ENCODE peak calls at places on chromosome 19, in eight cellular contexts. P, H, O, X, Y, W, E and R are unnamed samples.

GRCh38 chr19:6761053-6761676 is 6.1 kb downstream of the SH2D3A start:
- DNase-seq in P (no peak), H (peak), O (no peak), X (no peak), Y (no peak), W (no peak), E (no peak), R (no peak)

GRCh38 chr19:38073806-38074685 is 150.0 kb downstream of the DPF1 start:
- DNase-seq in P (no peak), H (no peak), O (no peak), X (no peak), Y (no peak), W (no peak), E (no peak), R (no peak)

GRCh38 chr19:39351537-39352037 is 9.4 kb downstream of the SAMD4B start:
- DNase-seq in P (no peak), H (no peak), O (no peak), X (no peak), Y (no peak), W (no peak), E (no peak), R (no peak)

GRCh38 chr19:13428352-13428751 is 77.9 kb downstream of the CACNA1A start:
- DNase-seq in P (no peak), H (no peak), O (no peak), X (no peak), Y (peak), W (no peak), E (peak), R (peak)

GRCh38 chr19:1102407-1103106 is 1.2 kb upstream of the GPX4 start:
- DNase-seq in P (no peak), H (no peak), O (no peak), X (peak), Y (peak), W (no peak), E (peak), R (no peak)

GRCh38 chr19:45245334-45245787 is at the start of gene EXOC3L2:
- DNase-seq in P (no peak), H (no peak), O (peak), X (no peak), Y (no peak), W (no peak), E (no peak), R (no peak)

GRCh38 chr19:7751157-7751783 is 3.9 kb upstream of the CD209 start:
- DNase-seq in P (peak), H (no peak), O (no peak), X (no peak), Y (no peak), W (no peak), E (no peak), R (no peak)

GRCh38 chr19:48907671-48908070 is 7.6 kb downstream of the NUCB1 start:
- DNase-seq in P (no peak), H (no peak), O (no peak), X (no peak), Y (no peak), W (no peak), E (no peak), R (no peak)

GRCh38 chr19:1310853-1311180 is 25.1 kb downstream of the EFNA2 start:
- DNase-seq in P (no peak), H (no peak), O (no peak), X (no peak), Y (no peak), W (no peak), E (no peak), R (no peak)

GRCh38 chr19:8265872-8266271 is 42.3 kb downstream of the CD320 start:
- DNase-seq in P (no peak), H (no peak), O (no peak), X (no peak), Y (no peak), W (no peak), E (no peak), R (no peak)

GRCh38 chr19:42850981-42851717 is 28.4 kb downstream of the PSG1 start:
- DNase-seq in P (no peak), H (peak), O (peak), X (no peak), Y (no peak), W (peak), E (peak), R (no peak)

GRCh38 chr19:22595422-22595821 is 38.7 kb upstream of the ZNF492 start:
- DNase-seq in P (no peak), H (no peak), O (no peak), X (no peak), Y (no peak), W (no peak), E (no peak), R (no peak)

GRCh38 chr19:48636859-48637448 is at the start of gene DBP:
- DNase-seq in P (no peak), H (peak), O (peak), X (no peak), Y (no peak), W (peak), E (no peak), R (peak)

GRCh38 chr19:45419895-45420294 is 3.8 kb downstream of the ERCC1 start:
- DNase-seq in P (no peak), H (no peak), O (no peak), X (no peak), Y (no peak), W (no peak), E (no peak), R (no peak)

GRCh38 chr19:1133471-1133929 is 29.7 kb downstream of the GPX4 start:
- DNase-seq in P (peak), H (peak), O (no peak), X (no peak), Y (no peak), W (no peak), E (no peak), R (no peak)

GRCh38 chr19:6608950-6609349 is 18.0 kb upstream of the CD70 start:
- DNase-seq in P (no peak), H (no peak), O (no peak), X (no peak), Y (no peak), W (no peak), E (no peak), R (no peak)

GRCh38 chr19:2154587-2155075 is 3.3 kb upstream of the AP3D1 start:
- DNase-seq in P (no peak), H (no peak), O (no peak), X (no peak), Y (no peak), W (no peak), E (peak), R (no peak)

GRCh38 chr19:44808463-44809371 is at the start of gene BCAM:
- DNase-seq in P (no peak), H (peak), O (peak), X (peak), Y (peak), W (peak), E (peak), R (no peak)

GRCh38 chr19:39416152-39416551 is 3.7 kb downstream of the PLEKHG2 start:
- DNase-seq in P (no peak), H (no peak), O (no peak), X (no peak), Y (no peak), W (no peak), E (no peak), R (no peak)

GRCh38 chr19:43544077-43544476 is 11.1 kb downstream of the ZNF575 start:
- DNase-seq in P (no peak), H (no peak), O (no peak), X (no peak), Y (no peak), W (no peak), E (no peak), R (no peak)

GRCh38 chr19:45798995-45799517 is 6.4 kb upstream of the DMWD start:
- DNase-seq in P (peak), H (peak), O (peak), X (peak), Y (peak), W (peak), E (peak), R (peak)

DNA sequence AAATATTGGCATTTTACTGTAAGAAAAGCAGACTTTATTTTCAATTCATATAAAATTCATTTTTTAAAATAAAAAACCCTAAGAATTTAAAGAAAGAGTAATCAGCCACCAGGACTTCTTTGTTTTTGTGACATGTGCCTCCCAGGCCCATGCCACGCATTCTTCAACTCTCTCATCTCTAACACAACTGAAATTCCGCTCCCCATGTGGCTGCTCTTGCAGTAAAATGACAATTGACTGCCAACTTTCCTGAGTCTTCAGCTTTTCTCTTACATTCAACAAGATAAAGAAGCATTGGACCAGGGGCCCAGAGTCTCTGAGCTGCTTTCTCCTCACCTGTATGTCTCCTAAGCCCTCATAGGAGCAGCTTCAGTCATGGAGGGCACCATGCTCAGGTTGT is 372.1 kb downstream of the UQCRFS1 start:
- DNase-seq in P (no peak), H (no peak), O (no peak), X (no peak), Y (no peak), W (no peak), E (no peak), R (no peak)
- H3K27ac ChIP-seq in P (no peak), H (no peak), O (no peak), X (no peak), Y (no peak), W (no peak), E (no peak), R (no peak)

GRCh38 chr19:3880471-3881271 is at the start of gene ATCAY:
- DNase-seq in P (no peak), H (no peak), O (no peak), X (no peak), Y (no peak), W (no peak), E (no peak), R (peak)
- H3K4me3 ChIP-seq in P (no peak), H (no peak), O (no peak), X (no peak), Y (no peak), W (no peak), E (no peak), R (peak)

DNA sequence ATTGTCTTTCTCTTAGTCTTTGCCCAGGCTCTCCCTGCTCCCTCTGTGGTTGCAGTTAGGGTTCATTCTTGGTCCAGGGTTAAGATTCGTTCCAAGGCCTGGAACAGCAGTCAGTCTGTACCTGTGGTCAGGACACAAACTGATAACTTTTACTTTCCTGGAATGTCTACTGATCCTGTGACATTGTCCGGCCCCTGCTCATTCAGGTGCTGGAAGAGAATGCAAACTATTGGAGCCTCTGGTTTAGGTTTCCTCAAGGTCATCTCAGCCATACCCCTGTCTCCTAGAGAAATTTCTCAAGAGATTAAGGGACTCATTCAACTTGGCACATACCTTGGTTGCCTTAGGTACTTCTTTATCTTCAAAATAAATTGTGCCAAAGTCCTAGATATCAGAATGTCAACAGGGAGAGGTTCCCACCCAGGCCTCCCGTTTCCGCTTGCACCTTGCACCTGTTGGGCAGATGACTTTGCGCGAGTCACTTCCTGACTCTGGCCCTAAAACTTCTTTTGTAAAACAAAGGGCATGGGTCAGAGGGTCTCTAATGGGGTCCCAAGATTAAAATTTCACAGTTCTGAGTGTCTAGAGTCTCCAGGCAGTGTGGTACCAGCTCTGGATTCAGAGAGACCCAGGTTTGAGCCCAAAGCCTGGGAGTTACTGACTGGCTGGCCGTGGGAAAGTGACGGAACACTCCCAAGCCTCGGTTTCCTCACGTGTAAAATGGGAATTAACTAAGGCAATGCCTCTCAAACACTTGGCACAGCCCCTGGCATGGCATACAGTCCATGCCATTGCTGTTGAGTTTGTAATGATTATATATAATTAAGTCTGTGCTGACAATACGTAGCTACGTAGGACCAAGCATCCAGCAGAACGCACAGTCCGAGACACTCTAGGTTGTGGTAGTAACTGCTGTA is 25.9 kb upstream of the CYP2S1 start:
- DNase-seq in P (no peak), H (no peak), O (no peak), X (no peak), Y (no peak), W (no peak), E (no peak), R (no peak)
- H3K27ac ChIP-seq in P (no peak), H (no peak), O (no peak), X (no peak), Y (no peak), W (no peak), E (no peak), R (no peak)

GRCh38 chr19:18219911-18220631 is 6.2 kb downstream of the PDE4C start:
- DNase-seq in P (no peak), H (no peak), O (no peak), X (no peak), Y (no peak), W (no peak), E (no peak), R (no peak)
- H3K4me3 ChIP-seq in P (no peak), H (no peak), O (no peak), X (no peak), Y (no peak), W (no peak), E (no peak), R (no peak)

DNA sequence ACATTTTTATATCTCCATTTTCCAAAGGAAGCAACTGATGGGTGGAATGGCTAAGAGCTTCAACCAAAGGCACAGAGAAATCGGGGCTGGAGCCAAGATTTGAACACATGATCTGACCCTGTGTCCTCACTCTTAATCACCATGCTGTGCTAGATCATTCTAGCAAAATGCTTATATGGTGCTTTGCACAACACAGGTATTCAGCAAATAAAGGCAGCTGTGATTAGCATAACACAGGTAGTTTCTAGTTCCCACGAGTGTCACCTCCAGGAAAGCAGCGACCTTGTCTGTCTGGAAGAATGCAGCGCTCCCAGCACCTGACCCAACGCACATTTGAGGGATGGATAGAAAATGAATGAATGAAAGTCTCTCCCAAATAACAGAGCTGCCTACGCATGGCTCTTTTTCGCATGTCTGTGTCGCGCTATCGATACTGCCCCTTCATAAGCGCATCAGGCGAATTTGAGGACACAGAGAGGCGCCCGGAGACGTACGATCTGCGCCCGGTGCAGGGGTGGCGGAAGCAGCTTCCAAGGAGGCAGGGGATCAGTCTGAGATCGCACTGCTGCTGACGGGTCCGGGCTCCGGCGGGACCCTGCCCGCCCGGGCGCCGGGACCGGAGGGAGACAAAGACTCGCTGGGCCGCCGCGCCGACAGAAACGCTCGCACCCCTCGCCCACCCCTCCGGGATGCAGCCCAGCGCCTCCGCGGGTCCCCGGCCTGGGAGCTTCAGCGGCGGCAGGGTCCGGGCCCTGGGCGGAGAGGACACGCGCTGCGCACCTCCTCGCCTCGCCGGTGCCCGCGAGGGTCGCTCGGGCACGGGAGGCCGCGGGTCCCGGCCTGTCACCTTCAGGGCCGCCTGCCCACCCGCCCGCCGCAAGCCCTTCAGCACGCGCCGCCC is 609 bp downstream of the EPS15L1 start:
- DNase-seq in P (no peak), H (no peak), O (no peak), X (no peak), Y (peak), W (peak), E (peak), R (peak)
- H3K27ac ChIP-seq in P (peak), H (peak), O (peak), X (peak), Y (no peak), W (peak), E (peak), R (peak)

DNA sequence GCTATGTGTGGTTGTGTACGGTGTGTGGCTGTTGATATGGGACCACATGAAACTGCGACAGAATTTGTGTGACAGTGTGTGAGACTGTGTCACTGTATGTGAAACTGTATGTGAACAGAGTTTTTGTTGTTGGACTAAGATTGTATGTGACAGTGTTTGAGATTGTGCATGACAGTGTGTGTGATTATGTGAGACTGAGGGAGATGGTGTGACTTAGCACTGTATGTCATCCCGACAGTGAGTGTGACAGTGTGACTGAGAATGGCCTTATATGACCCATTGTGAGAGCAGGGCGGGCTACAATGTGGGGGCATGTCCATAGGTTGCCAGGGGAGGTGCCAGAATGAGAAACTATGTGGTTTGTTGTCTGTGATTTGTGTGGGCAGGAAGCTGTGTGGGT is 930 bp downstream of the ZNF583 start:
- DNase-seq in P (no peak), H (no peak), O (no peak), X (no peak), Y (no peak), W (no peak), E (peak), R (no peak)
- H3K4me3 ChIP-seq in P (no peak), H (peak), O (peak), X (peak), Y (no peak), W (peak), E (peak), R (peak)